ENCODE peak calls at places on chromosomes 2 and 18, in five cellular contexts. Y is K562, G is H1, U is GM12878, O is HepG2. M is an unnamed sample.

GRCh38 chr18:9058426-9058825 is 44.1 kb upstream of the NDUFV2 start:
- DNase-seq in Y (no peak), G (no peak), U (no peak), O (no peak), M (no peak)

GRCh38 chr2:160039166-160039903 is 23.1 kb downstream of the PLA2R1 start:
- DNase-seq in Y (no peak), G (no peak), U (no peak), O (no peak), M (no peak)

GRCh38 chr2:210445116-210445707 is 31.3 kb downstream of the LANCL1 start:
- DNase-seq in Y (peak; percentile 14), G (no peak), U (no peak), O (peak; percentile 18), M (peak; percentile 6)

GRCh38 chr18:46152436-46152807 is 48.2 kb downstream of the HAUS1 start:
- DNase-seq in Y (no peak), G (no peak), U (no peak), O (no peak), M (no peak)

GRCh38 chr18:48635806-48636205 is 97.0 kb downstream of the CTIF start:
- DNase-seq in Y (no peak), G (no peak), U (no peak), O (no peak), M (no peak)

GRCh38 chr2:33011941-33012340 is 65.2 kb downstream of the LTBP1 start:
- DNase-seq in Y (no peak), G (no peak), U (no peak), O (no peak), M (no peak)

GRCh38 chr2:43300781-43301586 is 74.6 kb upstream of the ZFP36L2 start:
- DNase-seq in Y (no peak), G (no peak), U (no peak), O (peak; percentile 29), M (no peak)

GRCh38 chr2:178895872-178896271 is 88.6 kb upstream of the TTN start:
- DNase-seq in Y (no peak), G (no peak), U (no peak), O (no peak), M (no peak)

GRCh38 chr2:8892149-8892548 is 54.7 kb upstream of the KIDINS220 start:
- DNase-seq in Y (no peak), G (no peak), U (no peak), O (no peak), M (no peak)

GRCh38 chr2:102358496-102358895 is 2.9 kb downstream of the IL18R1 start:
- DNase-seq in Y (no peak), G (no peak), U (no peak), O (no peak), M (no peak)

GRCh38 chr2:1496394-1496821 is 83.1 kb downstream of the TPO start:
- DNase-seq in Y (no peak), G (no peak), U (no peak), O (no peak), M (no peak)

GRCh38 chr2:183207110-183207509 is 82.9 kb downstream of the NUP35 start:
- DNase-seq in Y (no peak), G (no peak), U (no peak), O (peak; percentile 61), M (peak; percentile 1)

GRCh38 chr18:22348521-22349316 is 69.0 kb downstream of the CTAGE1 start:
- DNase-seq in Y (no peak), G (peak; percentile 33), U (no peak), O (no peak), M (no peak)

GRCh38 chr2:216635171-216635570 is 2.0 kb downstream of the IGFBP2 start:
- DNase-seq in Y (no peak), G (no peak), U (no peak), O (no peak), M (no peak)

GRCh38 chr2:133755515-133756311 is 187.4 kb upstream of the NCKAP5 start:
- DNase-seq in Y (no peak), G (no peak), U (no peak), O (no peak), M (no peak)

GRCh38 chr18:8428951-8429350 is 180.3 kb upstream of the RAB12 start:
- DNase-seq in Y (no peak), G (no peak), U (no peak), O (no peak), M (no peak)

GRCh38 chr2:178025551-178026185 is 46.9 kb downstream of the PDE11A start:
- DNase-seq in Y (no peak), G (no peak), U (no peak), O (no peak), M (no peak)

GRCh38 chr2:197011777-197012641 is 85.5 kb upstream of the PGAP1 start:
- DNase-seq in Y (peak; percentile 22), G (no peak), U (no peak), O (peak; percentile 57), M (peak; percentile 42)

GRCh38 chr2:241213036-241213435 is 24.6 kb downstream of the ANO7 start:
- DNase-seq in Y (no peak), G (no peak), U (no peak), O (no peak), M (no peak)

GRCh38 chr2:3956892-3957291 is 253.5 kb downstream of the DCDC2C start:
- DNase-seq in Y (no peak), G (no peak), U (no peak), O (no peak), M (no peak)

GRCh38 chr2:25582079-25582830 is 91.1 kb downstream of the DTNB start:
- DNase-seq in Y (no peak), G (no peak), U (no peak), O (no peak), M (no peak)

GRCh38 chr2:98333922-98334321 is 12.3 kb upstream of the CNGA3 start:
- DNase-seq in Y (no peak), G (no peak), U (no peak), O (no peak), M (no peak)

GRCh38 chr2:98827625-98828368 is 96.9 kb upstream of the MGAT4A start:
- DNase-seq in Y (no peak), G (no peak), U (no peak), O (no peak), M (no peak)

GRCh38 chr18:777021-777420 is 35.0 kb downstream of the YES1 start:
- DNase-seq in Y (no peak), G (no peak), U (no peak), O (no peak), M (no peak)
- TF ChIP-seq ZNF274 in Y (no peak), G (no peak), U (no peak), O (no peak), M (no peak)

GRCh38 chr2:130767408-130767775 is 12.1 kb downstream of the AMER3 start:
- DNase-seq in Y (no peak), G (no peak), U (no peak), O (no peak), M (no peak)
- H4K20me1 ChIP-seq in Y (peaks cover 10% of the 10 kb centered on the region), G (no peaks in the 10 kb centered on the region), U (no peaks in the 10 kb centered on the region), O (no peaks in the 10 kb centered on the region), M (no peaks in the 10 kb centered on the region)

GRCh38 chr2:47520302-47520630 is 117.3 kb downstream of the MSH2 start:
- DNase-seq in Y (no peak), G (no peak), U (no peak), O (no peak), M (no peak)
- TF ChIP-seq ZNF274 in Y (no peak), G (no peak), U (no peak), O (no peak), M (no peak)

GRCh38 chr2:96201338-96201737 is 7.3 kb downstream of the STARD7 start:
- DNase-seq in Y (no peak), G (no peak), U (no peak), O (no peak), M (no peak)
- H4K20me1 ChIP-seq in Y (peaks cover 22% of the 10 kb centered on the region), G (peaks cover 42% of the 10 kb centered on the region), U (peaks cover 8% of the 10 kb centered on the region), O (peaks cover 88% of the 10 kb centered on the region), M (peaks cover 55% of the 10 kb centered on the region)

GRCh38 chr2:27255187-27255586 is 7.7 kb downstream of the SLC30A3 start:
- DNase-seq in Y (peak; percentile 79), G (no peak), U (no peak), O (no peak), M (no peak)
- TF ChIP-seq ZNF274 in Y (no peak), G (no peak), U (no peak), O (no peak), M (no peak)

M was measured in HCT116.